ENCODE peak calls at places on chromosomes 2 and 18, in four cellular contexts. L, I, V and J are unnamed samples. For H3K27me3, the result is how much of the 10 kb centered on the place peaks cover.

GRCh38 chr2:204984421-204984925 is 439.2 kb downstream of the PARD3B start:
- DNase-seq in I (no peak), V (no peak), L (no peak), J (no peak)

GRCh38 chr2:207394203-207394741 is 135.5 kb upstream of the CREB1 start:
- DNase-seq in I (no peak), L (no peak), V (no peak), J (no peak)

GRCh38 chr18:8389391-8390340 is 219.6 kb upstream of the RAB12 start:
- DNase-seq in L (peak), V (no peak), I (peak), J (peak)

GRCh38 chr18:31112804-31113203 is 10.6 kb upstream of the DSC2 start:
- DNase-seq in V (no peak), I (no peak), L (no peak), J (no peak)

GRCh38 chr2:232458051-232458660 is 2.2 kb downstream of the ALPI start:
- DNase-seq in V (no peak), I (no peak), L (peak), J (no peak)

GRCh38 chr2:35714883-35715282 is 640.7 kb upstream of the CRIM1 start:
- DNase-seq in L (no peak), I (no peak), V (no peak), J (no peak)

GRCh38 chr2:234025475-234025874 is 25.0 kb upstream of the SPP2 start:
- DNase-seq in I (no peak), V (no peak), L (no peak), J (no peak)

GRCh38 chr2:201378496-201379397 is 21.6 kb upstream of the FLACC1 start:
- DNase-seq in V (no peak), I (no peak), L (no peak), J (no peak)

GRCh38 chr2:73870084-73870483 is 22.7 kb upstream of the ACTG2 start:
- DNase-seq in V (no peak), L (no peak), I (peak), J (peak)

GRCh38 chr2:120205901-120206581 is 17.2 kb downstream of the TMEM185B start:
- DNase-seq in I (no peak), L (no peak), V (no peak), J (peak)

GRCh38 chr18:22813648-22814328 is 119.3 kb upstream of the RBBP8 start:
- DNase-seq in I (peak), L (no peak), V (no peak), J (no peak)

GRCh38 chr2:46872876-46873631 is 42.6 kb downstream of the MCFD2 start:
- DNase-seq in V (no peak), L (no peak), I (no peak), J (no peak)

GRCh38 chr2:63163231-63163845 is 112.7 kb downstream of the OTX1 start:
- DNase-seq in L (no peak), V (no peak), I (no peak), J (no peak)

GRCh38 chr18:57619881-57620280 is 1.8 kb downstream of the NARS1 start:
- DNase-seq in L (no peak), V (no peak), I (no peak), J (no peak)

GRCh38 chr2:30139131-30139870 is 7.5 kb upstream of the YPEL5 start:
- DNase-seq in V (no peak), I (no peak), L (no peak), J (no peak)

GRCh38 chr2:191188550-191189093 is 37.8 kb upstream of the STAT4 start:
- DNase-seq in I (no peak), V (no peak), L (no peak), J (no peak)

GRCh38 chr2:160246356-160246755 is 46.3 kb upstream of the ITGB6 start:
- DNase-seq in I (no peak), L (no peak), V (no peak), J (no peak)

GRCh38 chr2:109256921-109257320 is 127.9 kb downstream of the SH3RF3 start:
- DNase-seq in L (no peak), I (no peak), V (no peak), J (no peak)

GRCh38 chr2:28172114-28172898 is 220.4 kb upstream of the FOSL2 start:
- DNase-seq in L (no peak), V (no peak), I (no peak), J (peak)

GRCh38 chr2:20391951-20392699 is 41.5 kb upstream of the PUM2 start:
- DNase-seq in I (no peak), L (no peak), V (no peak), J (no peak)

GRCh38 chr2:7450188-7451156 is 533.3 kb downstream of the RNF144A start:
- DNase-seq in L (no peak), V (no peak), I (no peak), J (no peak)

GRCh38 chr2:222750533-222750932 is 79.1 kb downstream of the MOGAT1 start:
- DNase-seq in L (no peak), V (no peak), I (no peak), J (no peak)

GRCh38 chr2:228545041-228545440 is 363.6 kb upstream of the SPHKAP start:
- DNase-seq in L (no peak), I (no peak), V (no peak), J (no peak)

GRCh38 chr2:152349416-152349815 is 14.4 kb downstream of the FMNL2 start:
- DNase-seq in L (no peak), V (no peak), I (no peak), J (no peak)

GRCh38 chr2:232315049-232315922 is 63.3 kb upstream of the ALPP start:
- DNase-seq in I (peak), L (peak), V (peak), J (no peak)

GRCh38 chr18:9038277-9038871 is 64.1 kb upstream of the NDUFV2 start:
- DNase-seq in V (no peak), L (no peak), I (no peak), J (no peak)

GRCh38 chr2:100643906-100644501 is 81.2 kb downstream of the PDCL3 start:
- DNase-seq in V (no peak), I (no peak), L (no peak), J (no peak)

GRCh38 chr2:43193652-43193995 is 32.8 kb downstream of the ZFP36L2 start:
- DNase-seq in L (no peak), V (no peak), I (no peak), J (no peak)

GRCh38 chr18:79394438-79395307 is 1.1 kb upstream of the NFATC1 start:
- DNase-seq in I (no peak), L (no peak), V (no peak), J (no peak)

GRCh38 chr18:8947576-8947975 is 154.9 kb upstream of the NDUFV2 start:
- DNase-seq in I (no peak), L (no peak), V (no peak), J (no peak)

GRCh38 chr18:48804856-48805610 is 145.7 kb downstream of the SMAD7 start:
- DNase-seq in I (no peak), L (peak), V (no peak), J (peak)

GRCh38 chr18:76697441-76697901 is 124.9 kb upstream of the ZNF236 start:
- DNase-seq in I (no peak), V (no peak), L (no peak), J (no peak)

GRCh38 chr2:3229221-3229620 is 148.4 kb downstream of the EIPR1 start:
- DNase-seq in L (no peak), V (no peak), I (no peak), J (no peak)

GRCh38 chr2:127536707-127537106 is 1.2 kb downstream of the MYO7B start:
- DNase-seq in I (no peak), V (no peak), L (no peak), J (no peak)

GRCh38 chr18:48954837-48955527 is 4.2 kb upstream of the SMAD7 start:
- DNase-seq in I (peak), L (peak), V (no peak), J (no peak)

GRCh38 chr2:240225116-240225515 is 84.7 kb upstream of the OTOS start:
- DNase-seq in V (no peak), I (no peak), L (no peak), J (no peak)

GRCh38 chr2:240226672-240227537 is 86.4 kb upstream of the OTOS start:
- DNase-seq in V (no peak), L (peak), I (no peak), J (peak)

GRCh38 chr2:240224676-240225075 is 84.2 kb upstream of the OTOS start:
- DNase-seq in V (no peak), L (no peak), I (no peak), J (no peak)

GRCh38 chr2:240227538-240228428 is 87.3 kb upstream of the OTOS start:
- DNase-seq in I (no peak), L (peak), V (no peak), J (peak)

DNA sequence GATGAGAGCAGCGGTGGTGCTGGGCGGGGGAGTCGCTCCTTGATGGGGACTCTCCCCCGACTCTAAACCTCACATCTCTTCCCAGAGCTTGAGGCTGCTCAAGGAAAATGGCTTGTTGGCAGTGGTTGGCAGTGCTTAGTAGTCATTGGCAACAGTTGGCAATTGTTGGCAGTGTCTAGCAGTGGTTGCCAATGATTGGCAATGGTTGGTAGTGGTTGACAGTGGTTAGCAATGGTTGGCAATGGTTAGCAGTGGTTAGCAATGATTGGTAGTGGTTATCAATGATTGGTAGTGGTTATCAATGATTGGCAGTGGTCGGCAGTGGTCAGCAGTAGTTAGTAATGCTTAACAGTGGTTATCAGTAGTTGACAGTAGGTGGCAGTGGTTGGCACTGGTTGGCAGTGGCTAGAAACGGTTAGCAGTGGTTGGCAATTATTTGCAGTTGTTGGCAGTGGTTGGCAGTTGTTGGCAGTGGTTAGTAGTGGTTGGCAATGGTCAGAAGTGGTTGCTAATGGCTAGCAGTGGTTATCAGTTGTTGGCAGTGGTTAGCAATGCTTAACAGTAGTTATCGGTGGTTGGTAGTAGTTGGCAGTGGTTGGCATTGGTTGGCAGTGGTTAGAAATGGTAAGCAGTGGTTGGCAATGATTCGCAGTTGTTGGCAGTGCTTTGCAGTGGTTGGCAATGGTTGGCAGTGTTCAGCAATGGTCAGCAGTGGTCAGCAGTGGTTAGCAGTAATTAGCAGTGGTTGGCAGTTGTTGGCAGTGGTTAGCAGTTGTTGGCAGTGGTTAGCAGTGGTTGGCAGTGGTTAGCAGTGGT is 85.4 kb upstream of the OTOS start:
- DNase-seq in V (no peak), I (no peak), L (no peak), J (peak)
- H3K27me3 ChIP-seq in V (under half), I (under half), L (under half), J (under half)

DNA sequence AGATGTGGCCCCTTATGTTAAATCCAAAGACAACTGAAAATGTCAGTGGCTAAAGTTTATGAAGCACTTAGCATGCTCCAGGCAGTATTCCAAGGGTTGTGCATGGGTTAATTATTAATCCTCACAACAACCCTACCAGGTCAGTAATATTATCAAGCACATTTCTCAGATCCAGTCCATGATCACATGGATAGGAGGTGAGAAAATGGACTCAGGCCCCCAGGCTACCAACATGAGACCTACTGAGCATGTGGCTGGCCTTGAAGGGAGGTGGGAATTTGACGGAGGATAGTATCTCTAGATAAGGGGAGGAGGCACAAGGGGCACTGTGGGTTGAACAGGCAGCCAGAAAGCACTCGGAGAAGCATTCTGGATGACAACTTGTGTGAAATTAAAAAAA is 412.0 kb downstream of the MEIS1 start:
- DNase-seq in V (no peak), L (no peak), I (no peak), J (no peak)
- TF ChIP-seq CTCF in V (no peak), L (no peak), I (no peak), J (no peak)

GRCh38 chr18:67770520-67770919 is 254.0 kb upstream of the DSEL start:
- DNase-seq in V (no peak), I (no peak), L (no peak), J (no peak)
- H3K27me3 ChIP-seq in V (under half), I (under half), L (under half), J (under half)

DNA sequence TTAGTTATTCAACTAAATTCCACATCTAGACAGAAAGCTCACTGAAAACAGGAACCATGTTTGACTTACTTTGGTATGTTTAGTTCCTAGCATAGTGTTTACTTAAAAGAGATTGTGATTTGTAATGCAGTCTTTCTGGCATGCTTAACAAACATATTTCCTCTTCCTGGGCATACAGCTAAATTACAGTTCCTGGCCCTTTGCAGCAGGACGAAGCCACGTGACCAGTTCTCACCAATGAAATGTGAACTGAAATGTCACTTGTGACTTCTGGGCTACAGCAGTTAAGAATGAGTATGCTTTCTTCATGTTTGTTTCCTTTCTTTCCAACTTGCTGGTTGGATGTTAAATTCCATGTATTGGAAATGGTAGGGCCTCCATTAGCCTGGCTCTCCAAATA is 330.5 kb downstream of the FIGN start:
- DNase-seq in I (no peak), L (no peak), V (no peak), J (no peak)
- TF ChIP-seq CTCF in I (no peak), L (no peak), V (no peak), J (no peak)